ENCODE peak calls at places on chromosomes 16 and 17, in seven cellular contexts. W, Z, O, I, S, U and C are unnamed samples.
A peak's percentile ranks its signal among the peaks of the same experiment; 100 is the strongest.

GRCh38 chr16:71900336-71900735 is 5.0 kb downstream of the IST1 start:
- DNase-seq in W (no peak), Z (no peak), O (no peak), I (no peak), S (no peak), U (peak; percentile 42), C (no peak)

GRCh38 chr16:86572616-86573015 is 5.7 kb upstream of the FOXL1 start:
- DNase-seq in W (no peak), Z (no peak), O (no peak), I (no peak), S (no peak), U (no peak), C (no peak)

GRCh38 chr17:17783121-17783824 is 53.5 kb downstream of the SREBF1 start:
- DNase-seq in W (no peak), Z (peak; percentile 33), O (no peak), I (peak; percentile 38), S (peak; percentile 76), U (peak; percentile 75), C (no peak)

GRCh38 chr16:77993111-77993571 is 29.2 kb upstream of the CLEC3A start:
- DNase-seq in W (no peak), Z (no peak), O (no peak), I (no peak), S (no peak), U (no peak), C (no peak)

GRCh38 chr17:71180801-71181385 is 939.9 kb upstream of the SOX9 start:
- DNase-seq in W (no peak), Z (no peak), O (no peak), I (no peak), S (peak; percentile 33), U (no peak), C (no peak)

GRCh38 chr16:2535644-2536021 is 2.2 kb upstream of the PDPK1 start:
- DNase-seq in W (no peak), Z (no peak), O (no peak), I (no peak), S (no peak), U (no peak), C (no peak)

GRCh38 chr16:68285683-68286082 is 21.4 kb downstream of the SLC7A6 start:
- DNase-seq in W (no peak), Z (no peak), O (no peak), I (no peak), S (no peak), U (no peak), C (no peak)

GRCh38 chr17:47935961-47936360 is 5.4 kb upstream of the PNPO start:
- DNase-seq in W (peak; percentile 92), Z (no peak), O (no peak), I (no peak), S (no peak), U (peak; percentile 93), C (no peak)

GRCh38 chr17:5241861-5242671 is 7.4 kb upstream of the SCIMP start:
- DNase-seq in W (no peak), Z (no peak), O (no peak), I (no peak), S (no peak), U (no peak), C (no peak)

GRCh38 chr16:13594798-13595197 is 325.2 kb upstream of the ERCC4 start:
- DNase-seq in W (no peak), Z (no peak), O (no peak), I (peak; percentile 44), S (no peak), U (no peak), C (peak; percentile 93)

GRCh38 chr16:54459509-54460235 is 173.1 kb upstream of the IRX3 start:
- DNase-seq in W (no peak), Z (no peak), O (no peak), I (no peak), S (no peak), U (no peak), C (no peak)

GRCh38 chr16:85774136-85774535 is 23.2 kb upstream of the C16orf74 start:
- DNase-seq in W (no peak), Z (no peak), O (no peak), I (no peak), S (no peak), U (no peak), C (no peak)

DNA sequence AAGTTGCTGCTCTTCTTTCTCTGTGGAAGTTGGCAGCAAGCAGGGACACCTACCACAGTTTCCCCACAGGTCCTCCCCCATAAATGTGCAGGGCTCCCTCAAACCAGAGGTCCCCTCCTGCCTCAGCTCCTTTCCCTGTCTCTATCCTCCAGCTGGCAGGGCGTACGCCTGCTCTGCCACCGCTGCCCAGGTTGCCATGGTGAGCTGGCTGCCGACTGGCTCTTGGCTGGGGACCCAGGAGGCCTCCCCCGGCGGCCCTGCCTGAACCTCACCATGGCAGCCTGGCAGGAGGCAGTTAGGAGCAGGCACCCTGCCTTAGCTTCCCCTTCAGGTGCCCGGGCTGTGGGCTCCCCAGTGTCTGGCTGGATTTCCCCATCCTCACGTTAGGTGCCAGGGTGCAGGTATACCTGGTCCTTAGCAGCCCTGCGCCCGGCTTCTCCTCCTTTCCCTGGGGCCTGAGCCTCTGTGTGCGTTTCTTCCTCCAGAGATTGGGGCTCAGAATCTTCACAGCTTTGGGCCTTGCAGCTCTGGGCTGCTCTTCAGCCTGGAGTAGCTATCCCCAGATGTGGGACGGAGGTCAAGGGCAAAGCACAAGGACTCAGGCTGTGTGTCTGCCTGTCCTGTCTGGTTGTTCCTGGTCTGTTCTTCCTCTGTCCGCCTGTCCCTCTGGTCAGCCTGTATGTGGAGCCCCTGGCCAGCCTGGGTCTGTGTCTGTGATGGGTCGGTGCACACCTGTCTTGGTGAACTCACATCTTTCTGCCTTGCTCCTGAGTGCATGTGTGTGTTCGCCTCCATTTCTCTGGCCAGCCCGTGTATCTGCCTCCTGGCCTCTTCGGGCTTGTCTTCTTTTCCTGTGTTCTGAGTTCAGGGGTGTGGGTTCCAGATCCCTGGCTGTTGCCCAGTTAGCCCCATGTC is 15.7 kb downstream of the GJD3 start:
- DNase-seq in W (no peak), Z (no peak), O (no peak), I (no peak), S (peak; percentile 66), U (no peak), C (no peak)
- TF ChIP-seq YY1 in W (no peak), Z (no peak), O (no peak), I (no peak), S (no peak), U (no peak), C (no peak)

DNA sequence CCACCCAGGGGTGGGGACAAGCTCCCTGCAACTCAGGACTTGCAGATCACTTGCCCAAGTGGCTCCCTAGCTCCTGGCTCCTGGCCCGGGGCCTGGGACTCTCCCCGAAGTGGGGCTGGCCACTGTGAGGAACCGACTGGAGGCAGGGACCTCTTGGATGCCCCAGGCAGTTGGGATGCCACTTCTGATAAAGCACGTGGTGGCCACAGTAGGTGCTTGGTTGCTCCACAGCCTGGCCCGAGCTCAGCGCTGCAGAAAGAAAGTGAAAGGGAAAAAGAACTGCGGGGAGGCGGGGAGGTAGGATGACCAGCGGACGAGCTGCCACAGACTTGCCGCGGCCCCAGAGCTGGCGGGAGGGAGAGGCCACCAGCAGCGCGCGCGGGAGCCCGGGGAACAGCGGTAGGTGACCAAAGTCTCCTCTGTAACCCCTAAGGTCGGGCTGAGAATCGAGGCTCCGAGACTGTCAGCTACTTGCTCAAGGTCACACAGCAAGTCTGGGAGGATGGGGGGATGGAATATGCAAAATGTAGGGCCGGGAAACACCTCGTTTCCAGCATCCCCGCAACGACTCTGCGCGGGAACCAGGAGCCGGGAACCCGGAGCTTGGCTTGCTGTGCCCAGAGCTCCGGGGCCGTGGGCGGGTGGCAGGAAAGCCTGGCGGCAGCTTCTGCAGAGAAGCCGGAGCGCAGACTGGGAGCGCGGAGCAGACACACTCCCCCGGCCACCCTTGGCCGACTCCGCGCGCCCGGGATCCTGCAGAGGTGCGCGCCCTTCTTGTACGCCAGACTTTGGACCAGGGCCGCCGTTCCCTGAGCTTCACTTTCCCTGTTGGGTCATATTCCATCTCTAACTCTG is 1.9 kb downstream of the CIITA start:
- DNase-seq in W (no peak), Z (no peak), O (no peak), I (no peak), S (peak; percentile 70), U (no peak), C (no peak)
- TF ChIP-seq YY1 in W (no peak), Z (no peak), O (no peak), I (no peak), S (no peak), U (no peak), C (no peak)

GRCh38 chr17:43696891-43697290 is 35.2 kb upstream of the MEOX1 start:
- DNase-seq in W (no peak), Z (no peak), O (no peak), I (no peak), S (no peak), U (no peak), C (no peak)

GRCh38 chr17:43697937-43698336 is 36.2 kb upstream of the MEOX1 start:
- DNase-seq in W (no peak), Z (no peak), O (no peak), I (no peak), S (no peak), U (no peak), C (no peak)

GRCh38 chr17:43698678-43699437 is 37.1 kb upstream of the MEOX1 start:
- DNase-seq in W (no peak), Z (no peak), O (no peak), I (no peak), S (no peak), U (no peak), C (no peak)

GRCh38 chr17:43701318-43701743 is 39.6 kb upstream of the MEOX1 start:
- DNase-seq in W (no peak), Z (peak; percentile 45), O (no peak), I (no peak), S (no peak), U (no peak), C (no peak)

GRCh38 chr17:43699438-43699756 is 37.7 kb upstream of the MEOX1 start:
- DNase-seq in W (no peak), Z (no peak), O (no peak), I (no peak), S (no peak), U (no peak), C (no peak)
- TF ChIP-seq YY1 in W (no peak), Z (no peak), O (no peak), I (no peak), S (no peak), U (no peak), C (no peak)

GRCh38 chr17:70121136-70121535 is 46.1 kb downstream of the KCNJ16 start:
- DNase-seq in W (no peak), Z (no peak), O (no peak), I (no peak), S (no peak), U (no peak), C (no peak)

GRCh38 chr17:70120420-70120819 is 45.4 kb downstream of the KCNJ16 start:
- DNase-seq in W (no peak), Z (no peak), O (no peak), I (no peak), S (no peak), U (no peak), C (no peak)

GRCh38 chr17:70119961-70120360 is 44.9 kb downstream of the KCNJ16 start:
- DNase-seq in W (no peak), Z (no peak), O (no peak), I (no peak), S (no peak), U (no peak), C (no peak)

GRCh38 chr17:70116919-70117318 is 41.9 kb downstream of the KCNJ16 start:
- DNase-seq in W (no peak), Z (no peak), O (no peak), I (no peak), S (no peak), U (no peak), C (no peak)

DNA sequence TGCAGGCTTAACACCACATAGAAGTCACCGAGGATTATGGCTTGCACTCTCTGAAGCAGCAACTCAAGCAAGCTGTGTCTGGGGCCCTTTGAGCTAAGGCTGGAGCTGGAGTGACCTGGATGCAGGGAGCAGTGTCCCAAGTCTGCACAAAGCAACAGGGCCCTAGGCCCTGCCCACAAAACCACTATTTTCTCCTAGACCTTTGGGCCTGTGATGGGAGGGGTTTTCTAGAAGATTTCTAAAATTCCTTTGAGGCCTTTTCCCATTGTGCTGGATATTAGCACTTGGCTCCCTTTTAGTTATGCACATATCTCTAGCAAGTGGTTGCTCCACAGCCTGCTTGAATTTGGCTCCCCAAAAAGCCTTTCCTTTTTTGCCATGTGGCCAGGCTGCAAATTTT is 44.5 kb downstream of the KCNJ16 start:
- DNase-seq in W (no peak), Z (no peak), O (no peak), I (no peak), S (no peak), U (no peak), C (peak; percentile 22)
- TF ChIP-seq YY1 in W (no peak), Z (no peak), O (no peak), I (no peak), S (no peak), U (no peak), C (no peak)